ENCODE peak calls at places on chromosomes 11 and 22, in six cellular contexts. P is GM12878, V is A549, S is endothelial cell of umbilical vein, Q is HepG2, J is K562. H is an unnamed sample.
A peak's percentile ranks its signal among the peaks of the same experiment; 100 is the strongest.

GRCh38 chr11:69666752-69667536 is 8.2 kb downstream of the LTO1 start:
- DNase-seq in P (no peak), V (no peak), S (no peak), Q (no peak), J (no peak), H (no peak)

GRCh38 chr22:30754971-30755759 is 60.5 kb downstream of the OSBP2 start:
- DNase-seq in P (no peak), V (peak; percentile 69), S (peak; percentile 72), Q (peak; percentile 54), J (peak; percentile 54), H (peak; percentile 66)

GRCh38 chr22:44351685-44352377 is 39.1 kb upstream of the SHISAL1 start:
- DNase-seq in P (no peak), V (peak; percentile 38), S (peak; percentile 23), Q (no peak), J (no peak), H (peak; percentile 21)

GRCh38 chr11:96464695-96465307 is 75.0 kb downstream of the JRKL start:
- DNase-seq in P (peak; percentile 11), V (peak; percentile 70), S (peak; percentile 64), Q (peak; percentile 68), J (peak; percentile 73), H (peak; percentile 80)

GRCh38 chr11:25327656-25328055 is 830.8 kb downstream of the LUZP2 start:
- DNase-seq in P (no peak), V (no peak), S (no peak), Q (no peak), J (no peak), H (no peak)

GRCh38 chr11:108635106-108635505 is 29.8 kb upstream of the DDX10 start:
- DNase-seq in P (no peak), V (no peak), S (no peak), Q (no peak), J (no peak), H (no peak)

GRCh38 chr11:128315933-128316332 is 271.4 kb downstream of the ETS1 start:
- DNase-seq in P (no peak), V (no peak), S (no peak), Q (no peak), J (no peak), H (peak; percentile 51)

GRCh38 chr22:19868773-19869471 is 14.2 kb upstream of the GNB1L start:
- DNase-seq in P (no peak), V (no peak), S (no peak), Q (no peak), J (no peak), H (no peak)

GRCh38 chr22:44729391-44730012 is 22.9 kb upstream of the ARHGAP8 start:
- DNase-seq in P (no peak), V (no peak), S (peak; percentile 38), Q (no peak), J (no peak), H (peak; percentile 81)

DNA sequence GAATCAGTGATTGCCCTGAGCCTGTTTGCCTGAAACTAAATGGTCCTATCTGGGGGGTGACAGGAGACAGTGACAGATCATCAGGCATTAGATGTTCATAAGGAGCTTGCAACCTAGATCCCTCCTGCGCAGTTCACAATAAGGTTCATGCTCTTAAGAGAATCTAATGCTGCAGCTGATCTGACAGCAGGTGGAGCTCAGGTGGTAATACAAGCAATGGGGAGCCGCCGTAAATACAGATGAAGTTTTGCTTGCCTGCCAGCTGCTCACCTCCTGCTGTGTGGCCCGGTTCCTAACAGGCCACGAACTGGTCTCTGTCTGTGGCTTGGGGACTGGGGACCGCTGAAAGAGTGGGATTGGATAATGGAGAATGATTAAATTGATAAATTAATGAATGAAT is 14.0 kb downstream of the NOX4 start:
- DNase-seq in P (no peak), V (no peak), S (no peak), Q (peak; percentile 4), J (no peak), H (no peak)
- TF ChIP-seq CTCF in P (no peak), V (no peak), S (no peak), Q (peak; percentile 17), J (no peak), H (no peak)

GRCh38 chr22:47154621-47155081 is 392.2 kb downstream of the TBC1D22A start:
- DNase-seq in P (no peak), V (no peak), S (no peak), Q (no peak), J (no peak), H (no peak)
- TF ChIP-seq MYC in P (no peak), V (no peak), S (no peak), Q (no peak), J (no peak), H (no peak)

GRCh38 chr11:88886796-88887195 is 179.0 kb downstream of the GRM5 start:
- DNase-seq in P (peak; percentile 11), V (peak; percentile 6), S (peak; percentile 39), Q (peak; percentile 40), J (peak; percentile 6), H (peak; percentile 66)
- TF ChIP-seq CTCF in P (peak; percentile 62), V (peak; percentile 47), S (peak; percentile 43), Q (peak; percentile 81), J (peak; percentile 8), H (peak; percentile 61)

GRCh38 chr11:75796091-75796435 is 18.9 kb upstream of the UVRAG start:
- DNase-seq in P (no peak), V (no peak), S (no peak), Q (no peak), J (no peak), H (no peak)

GRCh38 chr11:75795276-75796090 is 19.5 kb upstream of the UVRAG start:
- DNase-seq in P (no peak), V (no peak), S (no peak), Q (peak; percentile 80), J (no peak), H (no peak)

GRCh38 chr11:75797116-75797515 is 17.9 kb upstream of the UVRAG start:
- DNase-seq in P (no peak), V (no peak), S (no peak), Q (no peak), J (peak; percentile 22), H (no peak)

GRCh38 chr11:75800136-75800675 is 14.8 kb upstream of the UVRAG start:
- DNase-seq in P (no peak), V (no peak), S (no peak), Q (no peak), J (no peak), H (no peak)

GRCh38 chr11:75797796-75798195 is 17.2 kb upstream of the UVRAG start:
- DNase-seq in P (no peak), V (no peak), S (no peak), Q (no peak), J (no peak), H (no peak)
- TF ChIP-seq MYC in P (no peak), V (no peak), S (no peak), Q (no peak), J (no peak), H (no peak)

DNA sequence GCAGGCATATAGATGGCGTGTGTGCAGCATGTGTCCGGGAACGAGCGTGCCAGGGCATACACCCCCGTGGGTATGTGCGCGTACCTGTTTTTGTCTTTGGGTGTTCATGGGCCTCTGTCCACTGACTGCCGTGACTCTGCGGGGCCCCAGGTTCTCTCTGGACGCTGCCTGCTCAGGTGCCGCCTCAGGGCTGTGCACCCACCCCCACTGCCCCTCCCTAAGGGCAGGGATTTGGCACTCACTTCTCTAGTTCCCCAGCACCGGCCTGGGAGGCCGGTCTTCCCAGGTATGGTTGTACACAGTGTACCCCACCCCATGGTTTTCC is 111.5 kb downstream of the ST3GAL4 start:
- DNase-seq in P (no peak), V (no peak), S (no peak), Q (no peak), J (no peak), H (no peak)
- TF ChIP-seq CTCF in P (no peak), V (no peak), S (no peak), Q (no peak), J (no peak), H (no peak)

DNA sequence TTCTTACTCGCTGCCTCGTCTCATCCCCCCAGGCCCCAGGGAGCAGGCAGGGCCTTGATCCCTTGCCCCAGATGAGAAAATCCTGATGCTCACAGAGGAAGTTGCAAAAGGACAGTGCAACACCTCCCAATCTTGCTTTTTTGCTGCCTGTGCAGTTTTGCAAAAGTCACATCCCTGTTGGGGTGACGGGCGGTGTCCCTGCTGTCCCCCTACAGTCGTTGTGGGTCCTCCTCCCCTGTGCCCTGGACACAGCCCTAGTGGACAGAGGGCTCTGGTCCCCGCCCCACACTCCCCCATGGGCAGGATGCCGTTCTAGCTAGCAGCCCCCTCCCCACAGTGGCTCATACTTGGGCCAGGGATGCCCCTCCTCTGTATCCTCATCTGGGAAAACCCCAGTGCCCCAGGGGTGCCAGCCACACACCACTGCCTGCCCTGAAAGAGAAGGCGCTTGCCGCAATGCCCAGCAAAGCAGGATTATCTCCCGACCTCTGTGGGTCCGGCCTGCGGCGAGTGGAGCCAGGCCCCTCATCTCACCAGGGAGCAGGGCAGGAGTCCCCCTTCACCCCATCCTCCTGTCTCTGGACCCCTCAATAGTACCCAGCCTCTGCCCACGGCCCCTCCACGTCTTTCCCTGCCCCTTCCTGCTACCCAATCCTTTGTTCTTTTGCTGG is 18.4 kb upstream of the CTSD start:
- DNase-seq in P (no peak), V (no peak), S (no peak), Q (no peak), J (no peak), H (peak; percentile 57)
- TF ChIP-seq MYC in P (no peak), V (no peak), S (no peak), Q (no peak), J (no peak), H (no peak)

GRCh38 chr11:60910711-60911366 is 3.1 kb upstream of the TMEM109 start:
- DNase-seq in P (no peak), V (no peak), S (no peak), Q (no peak), J (no peak), H (peak; percentile 61)
- TF ChIP-seq CTCF in P (no peak), V (no peak), S (no peak), Q (no peak), J (no peak), H (peak; percentile 10)

GRCh38 chr11:48062649-48063048 is 82.3 kb downstream of the PTPRJ start:
- DNase-seq in P (no peak), V (no peak), S (no peak), Q (no peak), J (no peak), H (no peak)

GRCh38 chr11:48064306-48064705 is 83.9 kb downstream of the PTPRJ start:
- DNase-seq in P (no peak), V (no peak), S (peak; percentile 31), Q (no peak), J (no peak), H (no peak)

GRCh38 chr11:48058777-48059176 is 78.4 kb downstream of the PTPRJ start:
- DNase-seq in P (no peak), V (no peak), S (no peak), Q (no peak), J (no peak), H (no peak)

GRCh38 chr11:48066881-48067800 is 86.8 kb downstream of the PTPRJ start:
- DNase-seq in P (no peak), V (no peak), S (peak; percentile 59), Q (no peak), J (no peak), H (peak; percentile 35)

GRCh38 chr11:48063424-48063978 is 83.1 kb downstream of the PTPRJ start:
- DNase-seq in P (no peak), V (peak; percentile 57), S (peak; percentile 57), Q (no peak), J (no peak), H (no peak)
- TF ChIP-seq MYC in P (no peak), V (no peak), S (no peak), Q (no peak), J (no peak), H (no peak)

H was measured in NB4.